ENCODE peak calls at places on chromosomes 16 and 17, in four cellular contexts. Q is Panc1, S is lower lobe of right lung, O is HCT116. N is an unnamed sample.

GRCh38 chr17:40560592-40561293 is 4.5 kb downstream of the CCR7 start:
- DNase-seq in Q (no peak), S (no peak), O (no peak), N (peak; percentile 95)

GRCh38 chr17:2406903-2407790 is 6.3 kb upstream of the MNT start:
- DNase-seq in Q (no peak), S (peak; percentile 49), O (peak; percentile 90), N (peak; percentile 91)

GRCh38 chr16:20911361-20911760 is 10.8 kb downstream of the LYRM1 start:
- DNase-seq in Q (no peak), S (no peak), O (no peak), N (no peak)

GRCh38 chr17:43784068-43784467 is 3.8 kb downstream of the CFAP97D1 start:
- DNase-seq in Q (no peak), S (no peak), O (no peak), N (no peak)

GRCh38 chr16:80580109-80580832 is 39.5 kb downstream of the DYNLRB2 start:
- DNase-seq in Q (no peak), S (no peak), O (no peak), N (peak; percentile 63)

GRCh38 chr17:75159196-75160031 is 5.1 kb upstream of the JPT1 start:
- DNase-seq in Q (peak; percentile 52), S (no peak), O (peak; percentile 59), N (peak; percentile 69)

GRCh38 chr16:23274968-23275367 is 27.1 kb upstream of the SCNN1B start:
- DNase-seq in Q (no peak), S (no peak), O (peak; percentile 56), N (peak; percentile 2)

GRCh38 chr16:88941933-88942909 is 34.8 kb downstream of the CBFA2T3 start:
- DNase-seq in Q (no peak), S (peak; percentile 76), O (peak; percentile 36), N (peak; percentile 15)

GRCh38 chr17:57350266-57350665 is 93.9 kb downstream of the MSI2 start:
- DNase-seq in Q (no peak), S (no peak), O (no peak), N (no peak)

GRCh38 chr16:57044931-57045693 is 47.3 kb upstream of the CPNE2 start:
- DNase-seq in Q (no peak), S (no peak), O (no peak), N (peak; percentile 43)

GRCh38 chr16:48591976-48592375 is 18.0 kb downstream of the N4BP1 start:
- DNase-seq in Q (no peak), S (no peak), O (no peak), N (no peak)

GRCh38 chr17:62767997-62768396 is 40.1 kb downstream of the MARCHF10 start:
- DNase-seq in Q (no peak), S (no peak), O (no peak), N (no peak)

GRCh38 chr17:79120259-79120658 is 45.6 kb downstream of the ENGASE start:
- DNase-seq in Q (no peak), S (no peak), O (no peak), N (no peak)

GRCh38 chr16:85014311-85014710 is 3.0 kb upstream of the ZDHHC7 start:
- DNase-seq in Q (no peak), S (no peak), O (no peak), N (no peak)

GRCh38 chr17:692116-692515 is 22.5 kb downstream of the VPS53 start:
- DNase-seq in Q (no peak), S (no peak), O (no peak), N (peak; percentile 57)

GRCh38 chr17:40284085-40284713 is 3.5 kb upstream of the CDC6 start:
- DNase-seq in Q (no peak), S (no peak), O (peak; percentile 80), N (peak; percentile 84)

GRCh38 chr16:10180771-10181163 is 1.5 kb downstream of the GRIN2A start:
- DNase-seq in Q (no peak), S (no peak), O (no peak), N (no peak)

GRCh38 chr17:22514767-22515320 is 822.5 kb downstream of the KCNJ18 start:
- DNase-seq in Q (no peak), S (no peak), O (no peak), N (no peak)

GRCh38 chr16:57562066-57562465 is 19.6 kb downstream of the ADGRG5 start:
- DNase-seq in Q (no peak), S (no peak), O (no peak), N (no peak)

GRCh38 chr17:14488958-14489550 is 188.2 kb downstream of the HS3ST3B1 start:
- DNase-seq in Q (no peak), S (no peak), O (no peak), N (no peak)

GRCh38 chr16:50600582-50601283 is 52.5 kb downstream of the NKD1 start:
- DNase-seq in Q (no peak), S (peak; percentile 33), O (no peak), N (no peak)

GRCh38 chr17:74480290-74480689 is 13.9 kb downstream of the CD300A start:
- DNase-seq in Q (no peak), S (peak; percentile 35), O (no peak), N (no peak)

GRCh38 chr17:78857266-78857665 is 16.7 kb upstream of the USP36 start:
- DNase-seq in Q (no peak), S (no peak), O (no peak), N (no peak)

GRCh38 chr16:79171504-79172240 is 428.9 kb downstream of the MAF start:
- DNase-seq in Q (no peak), S (no peak), O (no peak), N (no peak)

GRCh38 chr16:69386596-69386995 is 789 bp upstream of the TERF2 start:
- DNase-seq in Q (no peak), S (no peak), O (no peak), N (peak; percentile 67)
- H3K4me3 ChIP-seq in Q (peak overlapping the region; percentile 65), S (no peak overlapping the region), O (peak overlapping the region; percentile 64), N (no peak overlapping the region)

DNA sequence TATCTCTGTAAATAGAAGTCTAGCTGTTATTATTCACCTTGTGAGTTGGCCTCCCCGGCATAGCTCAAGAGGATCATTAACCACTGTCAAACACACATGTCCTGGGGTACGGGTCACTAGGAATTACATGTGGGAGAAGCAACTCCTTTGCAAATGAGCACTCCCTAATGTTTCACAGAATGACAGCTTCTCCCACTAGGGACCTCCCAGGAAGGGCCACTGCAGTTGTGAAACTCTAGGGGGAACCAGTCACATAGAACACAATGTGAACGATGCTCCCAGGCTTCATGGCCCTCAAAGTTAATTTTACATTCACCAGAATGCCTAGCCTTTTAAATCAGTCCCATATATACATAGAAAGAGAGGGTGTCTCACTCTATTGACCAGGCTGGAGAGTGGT is 12.4 kb upstream of the ZNF19 start:
- DNase-seq in Q (no peak), S (no peak), O (no peak), N (peak; percentile 4)
- TF ChIP-seq CTCF in Q (no peak), S (no peak), O (peak; percentile 35), N (peak; percentile 27)

GRCh38 chr17:77421635-77421982 is 280.8 kb downstream of the SEC14L1 start:
- DNase-seq in Q (no peak), S (no peak), O (no peak), N (no peak)

GRCh38 chr17:77420476-77420803 is 279.7 kb downstream of the SEC14L1 start:
- DNase-seq in Q (no peak), S (no peak), O (no peak), N (peak; percentile 40)

GRCh38 chr17:77419547-77420475 is 279.0 kb downstream of the SEC14L1 start:
- DNase-seq in Q (no peak), S (no peak), O (no peak), N (peak; percentile 63)

GRCh38 chr17:77422104-77422782 is 281.5 kb downstream of the SEC14L1 start:
- DNase-seq in Q (no peak), S (no peak), O (no peak), N (no peak)

DNA sequence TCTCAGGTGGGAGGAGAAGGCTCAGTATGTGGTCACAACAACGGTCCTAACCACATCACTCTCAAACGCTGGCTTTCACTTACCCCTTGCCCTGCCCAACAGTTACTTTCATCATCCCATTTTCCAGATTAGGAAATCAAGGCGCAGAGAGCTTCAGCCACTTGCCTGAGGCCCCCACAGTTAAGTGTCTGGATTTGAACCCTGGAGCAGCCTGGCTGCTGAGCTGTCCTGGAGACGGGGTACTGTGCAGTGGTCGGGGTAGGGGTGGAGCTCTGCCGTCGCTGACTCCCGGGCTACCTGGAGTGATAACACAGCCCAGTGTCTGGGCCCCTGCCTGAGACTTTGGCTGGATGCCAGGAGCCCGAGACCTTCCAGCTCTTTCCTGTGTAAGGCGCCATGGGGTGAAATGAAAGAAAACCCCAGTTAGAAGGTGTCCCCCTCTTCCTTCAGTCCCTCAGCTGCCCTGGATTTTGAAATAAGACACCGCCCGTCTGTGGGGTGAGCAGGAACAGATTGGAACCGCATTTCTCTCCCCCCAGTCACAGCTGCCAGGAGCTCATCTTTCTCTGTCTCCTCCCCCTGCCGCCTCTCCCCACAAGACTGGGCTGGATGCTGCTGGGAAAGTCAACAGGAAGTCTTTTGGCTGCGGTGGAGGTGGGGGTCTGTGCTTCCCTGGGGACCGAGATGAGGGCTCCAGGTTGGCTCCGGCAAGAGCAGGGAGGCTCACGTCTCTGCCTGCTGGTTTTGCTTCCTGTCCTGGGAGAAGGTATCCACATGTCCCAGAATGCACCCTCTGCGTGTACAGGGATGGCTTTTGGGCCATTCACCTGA is 280.2 kb downstream of the SEC14L1 start:
- DNase-seq in Q (no peak), S (no peak), O (no peak), N (peak; percentile 94)
- H3K4me3 ChIP-seq in Q (no peak overlapping the region), S (no peak overlapping the region), O (no peak overlapping the region), N (no peak overlapping the region)

GRCh38 chr17:21511368-21512195 is 135.4 kb downstream of the KCNJ12 start:
- DNase-seq in Q (peak; percentile 38), S (peak; percentile 90), O (peak; percentile 61), N (peak; percentile 88)
- TF ChIP-seq CTCF in Q (peak; percentile 92), S (peak; percentile 76), O (peak; percentile 76), N (peak; percentile 79)

GRCh38 chr17:7311110-7311698 is 3.8 kb downstream of the EIF5A start:
- DNase-seq in Q (no peak), S (no peak), O (no peak), N (no peak)

GRCh38 chr17:7314719-7315569 is at the start of gene GPS2:
- DNase-seq in Q (no peak), S (peak; percentile 96), O (peak; percentile 63), N (peak; percentile 82)

GRCh38 chr17:7313890-7314718 is 1.1 kb downstream of the GPS2 start:
- DNase-seq in Q (no peak), S (no peak), O (no peak), N (peak; percentile 30)

GRCh38 chr17:7312432-7313027 is 2.6 kb downstream of the GPS2 start:
- DNase-seq in Q (no peak), S (peak; percentile 32), O (no peak), N (no peak)

GRCh38 chr17:7313028-7313889 is 1.9 kb downstream of the GPS2 start:
- DNase-seq in Q (no peak), S (peak; percentile 24), O (no peak), N (no peak)
- H3K4me3 ChIP-seq in Q (peak overlapping the region; percentile 75), S (no peak overlapping the region), O (peak overlapping the region; percentile 81), N (no peak overlapping the region)

GRCh38 chr16:47136101-47136820 is 7.5 kb downstream of the NETO2 start:
- DNase-seq in Q (no peak), S (no peak), O (peak; percentile 21), N (peak; percentile 43)

GRCh38 chr16:47129755-47130435 is 13.8 kb downstream of the NETO2 start:
- DNase-seq in Q (no peak), S (no peak), O (no peak), N (no peak)

GRCh38 chr16:47134550-47134949 is 9.2 kb downstream of the NETO2 start:
- DNase-seq in Q (no peak), S (no peak), O (no peak), N (no peak)

GRCh38 chr16:47132310-47132709 is 11.4 kb downstream of the NETO2 start:
- DNase-seq in Q (no peak), S (no peak), O (no peak), N (peak; percentile 46)
- TF ChIP-seq CTCF in Q (no peak), S (no peak), O (no peak), N (peak; percentile 28)

N was measured in choroid plexus epithelial cell.